ENCODE peak calls at places on chromosomes 3 and 15, in five cellular contexts. N, W, Y, L and M are unnamed samples.

GRCh38 chr3:117553461-117553860 is 843.9 kb downstream of the TUSC7 start:
- DNase-seq in N (no peak), W (peak; percentile 23), Y (no peak), L (peak; percentile 68), M (no peak)

GRCh38 chr15:37038716-37039106 is 61.6 kb downstream of the MEIS2 start:
- DNase-seq in N (no peak), W (no peak), Y (no peak), L (no peak), M (no peak)

GRCh38 chr3:44439499-44440295 is 37.8 kb downstream of the ZNF445 start:
- DNase-seq in N (no peak), W (no peak), Y (no peak), L (peak; percentile 59), M (peak; percentile 19)

GRCh38 chr15:69224383-69224782 is 63.9 kb downstream of the GLCE start:
- DNase-seq in N (no peak), W (no peak), Y (no peak), L (no peak), M (no peak)

GRCh38 chr3:70000028-70000410 is 486 bp downstream of the SAMMSON start:
- DNase-seq in N (no peak), W (no peak), Y (no peak), L (no peak), M (no peak)

GRCh38 chr15:67025719-67026118 is 39.7 kb upstream of the SMAD3 start:
- DNase-seq in N (no peak), W (no peak), Y (no peak), L (peak; percentile 66), M (no peak)

GRCh38 chr3:16140116-16140893 is 34.2 kb upstream of the GALNT15 start:
- DNase-seq in N (no peak), W (peak; percentile 4), Y (peak; percentile 60), L (peak; percentile 97), M (no peak)

GRCh38 chr3:144521131-144521530 is 549.5 kb downstream of the DIPK2A start:
- DNase-seq in N (no peak), W (no peak), Y (no peak), L (no peak), M (no peak)

GRCh38 chr3:140568842-140569520 is 108.9 kb upstream of the TRIM42 start:
- DNase-seq in N (no peak), W (no peak), Y (no peak), L (peak; percentile 32), M (no peak)

GRCh38 chr3:182149594-182149993 is 437.9 kb downstream of the SOX2 start:
- DNase-seq in N (no peak), W (no peak), Y (no peak), L (peak; percentile 3), M (no peak)

DNA sequence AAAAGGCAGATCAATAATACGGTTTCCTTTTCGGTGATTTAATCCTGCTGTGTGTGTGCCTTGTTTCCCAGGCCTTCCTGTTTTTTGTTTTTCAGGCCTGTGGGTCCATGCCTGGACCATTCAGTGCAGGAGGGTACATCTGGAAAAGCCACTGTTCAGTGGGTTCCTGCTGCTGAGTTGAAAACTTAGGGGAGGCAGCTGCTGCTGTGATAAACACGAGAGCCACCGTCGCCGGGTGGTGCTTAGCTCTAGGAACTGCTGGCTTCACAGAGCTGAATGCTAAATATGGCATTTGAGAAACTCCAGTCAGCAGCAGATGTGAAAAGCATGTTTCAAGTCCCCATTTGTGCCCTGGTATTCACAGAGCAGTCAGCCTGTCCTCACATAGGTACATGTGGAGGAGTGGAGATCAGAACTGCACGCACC is 44.0 kb downstream of the SYNM start:
- DNase-seq in N (no peak), W (no peak), Y (no peak), L (no peak), M (no peak)
- H3K27ac ChIP-seq in N (no peak overlapping the region), W (no peak overlapping the region), Y (no peak overlapping the region), L (no peak overlapping the region), M (no peak overlapping the region)

DNA sequence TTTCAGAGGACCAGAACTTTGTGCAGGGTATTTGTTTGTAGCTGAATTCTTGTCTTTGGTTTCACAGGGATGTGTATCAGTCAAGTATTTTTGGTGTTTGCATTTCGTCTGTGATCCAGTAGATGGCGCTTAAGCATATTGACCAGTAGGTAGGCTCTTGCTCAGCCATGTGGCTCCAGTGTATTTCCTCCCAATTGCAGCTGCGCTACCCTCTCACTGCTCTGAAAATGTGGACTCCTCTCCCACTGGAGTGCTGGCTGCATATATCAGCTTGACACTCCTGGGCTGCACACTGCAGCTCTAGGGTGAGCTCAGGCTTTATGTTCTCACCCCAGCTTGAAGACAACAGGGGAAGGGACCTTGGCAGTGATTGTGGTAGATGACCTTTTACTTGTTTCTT is 1264.3 kb upstream of the ALCAM start:
- DNase-seq in N (peak; percentile 45), W (peak; percentile 1), Y (peak; percentile 8), L (peak; percentile 45), M (no peak)
- TF ChIP-seq CTCF in N (peak; percentile 74), W (peak; percentile 42), Y (peak; percentile 65), L (peak; percentile 38), M (no peak)

DNA sequence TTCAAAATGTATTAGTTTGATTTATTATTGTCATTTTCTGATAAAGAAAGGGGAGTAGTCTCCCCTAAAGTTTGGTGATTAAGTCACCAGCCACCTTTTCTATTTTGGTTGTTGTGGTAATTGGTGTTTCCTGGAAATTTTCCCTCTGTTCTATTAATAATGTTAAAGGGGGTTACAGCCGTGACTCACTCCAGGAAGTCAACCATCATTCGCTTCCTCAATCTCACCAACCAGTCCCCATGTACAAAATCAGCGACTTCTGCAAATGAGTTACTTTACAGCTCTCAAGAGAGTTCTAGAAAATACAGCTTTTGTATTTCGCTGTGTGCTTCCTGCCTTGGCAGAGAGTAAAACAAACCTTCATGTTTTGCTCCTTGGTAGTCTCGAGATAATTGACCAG is 285.1 kb downstream of the LPP start:
- DNase-seq in N (no peak), W (no peak), Y (no peak), L (peak; percentile 21), M (no peak)
- H3K27ac ChIP-seq in N (no peak overlapping the region), W (no peak overlapping the region), Y (no peak overlapping the region), L (no peak overlapping the region), M (no peak overlapping the region)

GRCh38 chr15:29130461-29130860 is 139.2 kb downstream of the NSMCE3 start:
- DNase-seq in N (no peak), W (no peak), Y (no peak), L (no peak), M (no peak)

GRCh38 chr15:29133321-29133720 is 136.3 kb downstream of the NSMCE3 start:
- DNase-seq in N (no peak), W (no peak), Y (no peak), L (no peak), M (no peak)

GRCh38 chr15:29131336-29132109 is 138.1 kb downstream of the NSMCE3 start:
- DNase-seq in N (no peak), W (no peak), Y (no peak), L (no peak), M (no peak)

GRCh38 chr15:29132786-29133185 is 136.8 kb downstream of the NSMCE3 start:
- DNase-seq in N (no peak), W (no peak), Y (no peak), L (no peak), M (peak; percentile 22)

GRCh38 chr15:29132110-29132420 is 137.6 kb downstream of the NSMCE3 start:
- DNase-seq in N (no peak), W (no peak), Y (no peak), L (no peak), M (no peak)
- TF ChIP-seq CTCF in N (no peak), W (no peak), Y (no peak), L (no peak), M (no peak)

DNA sequence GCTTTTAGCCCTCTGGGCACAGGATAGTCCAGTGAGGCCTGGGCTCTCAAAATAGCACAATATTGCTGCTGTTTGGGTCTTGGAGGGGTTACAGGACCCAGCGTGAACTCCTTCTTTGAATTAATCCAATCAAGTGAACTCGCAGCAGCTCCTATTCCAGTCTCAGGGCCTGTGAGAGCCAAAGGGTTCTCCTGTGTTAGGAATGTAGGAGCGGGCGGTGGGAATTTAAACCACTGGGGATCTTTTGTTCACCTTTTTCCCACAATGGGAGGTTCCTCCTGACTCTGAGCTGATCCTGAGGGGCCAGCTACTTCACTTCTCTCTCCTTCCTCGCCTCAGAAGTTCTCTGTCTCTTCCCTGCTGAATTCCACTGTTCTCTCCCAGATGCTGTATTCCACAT is 504.0 kb downstream of the UNC13C start:
- DNase-seq in N (no peak), W (no peak), Y (no peak), L (no peak), M (no peak)
- H3K27ac ChIP-seq in N (no peak overlapping the region), W (no peak overlapping the region), Y (no peak overlapping the region), L (no peak overlapping the region), M (no peak overlapping the region)

DNA sequence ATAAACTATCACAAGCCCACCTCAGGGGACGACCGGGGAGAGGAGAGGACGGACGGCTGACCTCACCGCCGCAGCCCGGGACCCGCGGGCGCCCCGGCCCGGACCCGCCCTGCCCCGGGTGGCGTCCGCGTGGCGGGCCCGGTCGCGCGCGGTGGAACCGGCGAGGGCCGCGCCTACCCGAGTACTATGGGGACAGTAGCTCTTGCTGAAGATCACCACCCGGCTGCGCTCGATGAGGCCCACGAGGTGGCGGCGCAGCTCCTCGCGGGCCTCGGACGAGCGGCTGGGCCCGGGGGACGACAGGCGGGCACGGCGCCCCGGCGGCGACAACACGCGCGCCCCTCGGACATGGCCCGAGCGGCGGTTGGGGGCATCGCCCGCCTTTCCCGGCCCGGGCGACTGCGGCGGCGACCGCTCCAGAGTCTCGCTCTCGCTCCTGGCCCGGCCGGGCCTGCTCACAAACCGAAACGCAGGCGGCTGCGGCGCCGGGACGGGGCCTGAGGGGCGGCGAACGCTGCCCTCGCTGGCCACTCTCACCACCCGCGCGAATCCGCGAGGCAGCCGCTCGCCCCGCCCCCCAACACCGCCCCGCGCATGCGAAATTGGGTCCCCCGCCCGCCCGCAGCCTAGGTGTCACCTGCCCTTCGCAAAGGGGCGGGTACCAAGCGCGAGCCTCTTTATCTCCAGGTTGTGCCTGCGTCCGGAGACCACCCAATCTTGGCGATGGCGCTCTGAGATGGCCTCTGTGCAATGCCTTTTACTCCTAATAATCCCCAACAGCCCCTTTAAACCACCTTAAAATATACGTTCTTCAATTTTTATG is at the start of gene TXNRD3:
- DNase-seq in N (peak; percentile 42), W (peak; percentile 74), Y (no peak), L (peak; percentile 67), M (peak; percentile 58)
- TF ChIP-seq CTCF in N (no peak), W (peak; percentile 21), Y (no peak), L (no peak), M (no peak)

GRCh38 chr15:63509056-63509696 is 4.8 kb downstream of the USP3 start:
- DNase-seq in N (no peak), W (no peak), Y (no peak), L (no peak), M (no peak)
- H3K27ac ChIP-seq in N (no peak overlapping the region), W (no peak overlapping the region), Y (no peak overlapping the region), L (peak overlapping the region; percentile 4), M (no peak overlapping the region)

DNA sequence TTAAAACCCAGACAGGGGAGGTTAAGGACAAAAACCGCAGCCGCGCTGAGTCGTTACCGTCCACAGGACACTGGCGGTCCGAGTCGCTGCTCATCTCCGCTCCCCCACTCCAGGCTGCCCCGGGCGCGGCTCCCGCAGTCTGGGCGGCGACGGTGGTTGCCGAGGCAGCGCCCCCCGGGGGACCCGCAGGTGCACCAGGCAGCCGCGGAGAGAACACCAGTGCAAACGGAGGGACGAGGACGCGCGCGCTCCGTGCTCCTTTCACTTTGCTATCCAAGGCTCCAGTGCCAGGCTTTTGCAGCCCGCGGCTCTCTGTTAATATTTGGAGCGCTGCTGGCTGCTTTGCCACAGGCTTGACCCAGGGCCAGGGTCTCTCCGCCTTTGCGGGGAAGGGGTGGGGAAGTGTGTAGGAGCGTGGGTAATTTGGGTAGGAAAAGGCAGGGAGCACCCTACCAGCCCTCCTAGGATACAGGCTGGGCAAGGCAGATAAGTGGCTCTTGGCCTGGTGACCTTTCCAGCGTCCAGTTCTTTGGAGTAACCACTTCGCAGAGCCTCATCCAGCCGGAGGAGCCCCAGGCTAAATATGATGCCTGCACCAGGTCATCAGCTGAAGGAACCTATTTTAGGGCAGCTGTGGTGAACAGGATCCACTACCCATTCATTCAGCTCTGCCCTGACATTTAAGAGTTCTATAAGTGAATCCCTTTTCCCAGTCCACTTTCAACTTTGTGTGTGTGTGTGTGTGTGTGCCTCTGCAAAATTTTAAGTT is at the start of gene GADL1:
- DNase-seq in N (no peak), W (peak; percentile 8), Y (no peak), L (peak; percentile 49), M (no peak)
- TF ChIP-seq CTCF in N (no peak), W (no peak), Y (no peak), L (no peak), M (no peak)